ENCODE peak calls at places on chromosomes 16 and 17, in four cellular contexts. O, E, T and M are unnamed samples.

GRCh38 chr16:3577302-3577752 is at the start of gene NLRC3:
- DNase-seq in O (no peak), E (no peak), T (no peak), M (no peak)

GRCh38 chr16:31105677-31106213 is 2.4 kb upstream of the BCKDK start:
- DNase-seq in O (peak), E (no peak), T (peak), M (peak)

GRCh38 chr16:85477801-85478363 is 135.2 kb upstream of the GSE1 start:
- DNase-seq in O (no peak), E (no peak), T (no peak), M (no peak)

GRCh38 chr17:34998205-34998604 is 17.9 kb downstream of the LIG3 start:
- DNase-seq in O (peak), E (peak), T (peak), M (peak)

GRCh38 chr17:77836557-77837041 is 121.9 kb upstream of the TNRC6C start:
- DNase-seq in O (no peak), E (peak), T (no peak), M (no peak)

GRCh38 chr16:50765866-50766265 is 24.0 kb downstream of the CYLD start:
- DNase-seq in O (no peak), E (no peak), T (no peak), M (no peak)

GRCh38 chr17:18374216-18374615 is 3.4 kb upstream of the EVPLL start:
- DNase-seq in O (no peak), E (no peak), T (no peak), M (peak)

GRCh38 chr17:17722081-17722905 is 41.0 kb downstream of the RAI1 start:
- DNase-seq in O (peak), E (peak), T (no peak), M (peak)

GRCh38 chr16:54482892-54483574 is 196.4 kb upstream of the IRX3 start:
- DNase-seq in O (no peak), E (no peak), T (no peak), M (peak)

GRCh38 chr17:69606142-69606800 is 191.8 kb downstream of the MAP2K6 start:
- DNase-seq in O (no peak), E (no peak), T (no peak), M (no peak)

GRCh38 chr16:3087243-3087791 is 11.8 kb downstream of the ZSCAN10 start:
- DNase-seq in O (peak), E (no peak), T (no peak), M (no peak)

GRCh38 chr17:8740486-8740885 is 4.2 kb downstream of the CCDC42 start:
- DNase-seq in O (peak), E (no peak), T (no peak), M (peak)

GRCh38 chr16:73231969-73232554 is 184.1 kb upstream of the ZFHX3 start:
- DNase-seq in O (no peak), E (no peak), T (no peak), M (no peak)

GRCh38 chr16:85536073-85536410 is 77.1 kb upstream of the GSE1 start:
- DNase-seq in O (no peak), E (no peak), T (no peak), M (no peak)

GRCh38 chr16:49562228-49562627 is 188.6 kb downstream of the C16orf78 start:
- DNase-seq in O (no peak), E (no peak), T (no peak), M (no peak)

GRCh38 chr16:84105948-84106740 is 10.6 kb downstream of the MBTPS1 start:
- DNase-seq in O (no peak), E (no peak), T (no peak), M (no peak)

GRCh38 chr16:84107921-84108320 is 8.8 kb downstream of the MBTPS1 start:
- DNase-seq in O (no peak), E (no peak), T (no peak), M (no peak)

GRCh38 chr16:84110527-84110926 is 6.2 kb downstream of the MBTPS1 start:
- DNase-seq in O (no peak), E (no peak), T (no peak), M (no peak)

GRCh38 chr16:84111481-84111880 is 5.3 kb downstream of the MBTPS1 start:
- DNase-seq in O (no peak), E (no peak), T (no peak), M (no peak)

DNA sequence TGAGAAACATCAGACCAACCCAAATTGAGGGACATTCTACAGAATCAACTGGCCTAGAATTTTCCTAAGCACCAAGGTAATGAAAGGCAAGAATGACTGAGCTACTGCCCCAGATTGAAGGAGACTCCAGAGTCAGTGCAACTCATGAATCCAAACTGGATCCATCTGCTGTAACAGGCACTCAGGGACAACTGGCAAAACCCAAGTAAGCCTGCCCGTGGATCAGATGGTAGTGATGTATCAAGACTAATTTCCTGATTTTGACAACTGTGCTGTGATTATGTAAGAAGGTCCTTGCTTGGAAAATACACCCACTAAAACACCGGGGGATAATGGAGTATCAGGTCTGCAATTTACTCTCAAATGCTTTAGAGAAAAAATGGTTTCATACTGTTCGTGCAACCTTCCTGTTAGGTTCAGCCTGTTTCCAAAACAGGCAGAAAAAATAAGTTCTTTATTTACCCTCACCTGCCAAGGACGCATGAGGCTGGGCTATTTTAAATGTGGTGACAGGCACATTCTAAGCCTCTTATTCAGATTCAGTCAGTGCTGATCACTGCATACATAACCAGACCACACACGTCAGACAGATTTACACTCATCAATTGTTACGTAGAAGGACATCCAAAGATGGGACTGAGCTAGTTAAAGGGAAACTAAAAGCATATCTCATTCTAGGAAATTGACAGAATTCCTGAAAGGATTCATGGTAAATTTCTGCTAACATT is 7.0 kb downstream of the MBTPS1 start:
- DNase-seq in O (no peak), E (peak), T (no peak), M (no peak)
- H3K27ac ChIP-seq in O (no peak), E (no peak), T (no peak), M (no peak)

GRCh38 chr17:4860651-4861050 is 27.5 kb downstream of the MINK1 start:
- DNase-seq in O (no peak), E (no peak), T (no peak), M (no peak)
- H3K56ac ChIP-seq in O (no peak), E (no peak), T (no peak), M (peak)

GRCh38 chr16:89605186-89605970 is 8.1 kb upstream of the DPEP1 start:
- DNase-seq in O (no peak), E (no peak), T (no peak), M (no peak)

GRCh38 chr16:89607937-89608740 is 5.3 kb upstream of the DPEP1 start:
- DNase-seq in O (no peak), E (no peak), T (no peak), M (no peak)

GRCh38 chr16:89604764-89605163 is 8.7 kb upstream of the DPEP1 start:
- DNase-seq in O (no peak), E (no peak), T (no peak), M (no peak)

GRCh38 chr16:89607453-89607852 is 6.0 kb upstream of the DPEP1 start:
- DNase-seq in O (no peak), E (no peak), T (no peak), M (no peak)

GRCh38 chr16:89606006-89606405 is 7.4 kb upstream of the DPEP1 start:
- DNase-seq in O (no peak), E (no peak), T (no peak), M (no peak)
- H2BK15ac ChIP-seq in O (no peak), E (no peak), T (no peak), M (no peak)

GRCh38 chr16:57152096-57153093 is 33.4 kb downstream of the PSME3IP1 start:
- DNase-seq in O (no peak), E (no peak), T (no peak), M (no peak)
- H3K27ac ChIP-seq in O (no peak), E (no peak), T (no peak), M (no peak)

DNA sequence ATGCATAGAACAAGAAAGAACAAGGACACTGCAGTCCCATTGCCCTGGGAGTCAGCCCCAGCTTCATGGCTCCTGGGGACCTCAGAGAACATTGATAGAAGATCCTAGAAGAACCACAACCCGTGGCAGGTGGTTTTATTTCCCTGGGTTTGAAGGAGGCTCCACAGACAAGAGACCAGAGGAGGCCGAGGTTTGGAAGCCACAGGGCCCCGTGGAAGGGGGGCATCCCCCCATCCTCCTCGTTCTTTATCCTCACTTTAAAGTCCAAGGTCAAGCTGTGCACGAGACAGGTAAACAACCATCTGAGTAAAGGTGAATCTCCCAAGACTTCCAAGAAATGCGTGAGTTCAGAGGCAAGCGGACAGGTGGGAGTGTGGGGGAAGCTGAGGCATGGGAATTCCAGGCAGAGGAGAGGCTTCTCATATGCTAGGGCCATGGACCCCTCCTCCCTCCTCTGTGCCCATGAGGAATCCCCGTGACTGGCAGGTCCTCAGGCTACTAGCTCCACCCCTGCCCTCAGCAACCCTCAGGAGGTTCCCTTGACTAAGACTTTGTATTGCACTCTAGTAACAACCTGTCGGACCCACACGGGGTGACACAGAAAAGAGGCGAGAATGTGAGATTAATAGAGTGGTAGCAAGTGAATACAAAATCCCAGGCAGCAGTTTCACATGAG is 889 bp upstream of the SULT1A1 start:
- DNase-seq in O (peak), E (no peak), T (no peak), M (no peak)
- H3K56ac ChIP-seq in O (no peak), E (no peak), T (no peak), M (no peak)

DNA sequence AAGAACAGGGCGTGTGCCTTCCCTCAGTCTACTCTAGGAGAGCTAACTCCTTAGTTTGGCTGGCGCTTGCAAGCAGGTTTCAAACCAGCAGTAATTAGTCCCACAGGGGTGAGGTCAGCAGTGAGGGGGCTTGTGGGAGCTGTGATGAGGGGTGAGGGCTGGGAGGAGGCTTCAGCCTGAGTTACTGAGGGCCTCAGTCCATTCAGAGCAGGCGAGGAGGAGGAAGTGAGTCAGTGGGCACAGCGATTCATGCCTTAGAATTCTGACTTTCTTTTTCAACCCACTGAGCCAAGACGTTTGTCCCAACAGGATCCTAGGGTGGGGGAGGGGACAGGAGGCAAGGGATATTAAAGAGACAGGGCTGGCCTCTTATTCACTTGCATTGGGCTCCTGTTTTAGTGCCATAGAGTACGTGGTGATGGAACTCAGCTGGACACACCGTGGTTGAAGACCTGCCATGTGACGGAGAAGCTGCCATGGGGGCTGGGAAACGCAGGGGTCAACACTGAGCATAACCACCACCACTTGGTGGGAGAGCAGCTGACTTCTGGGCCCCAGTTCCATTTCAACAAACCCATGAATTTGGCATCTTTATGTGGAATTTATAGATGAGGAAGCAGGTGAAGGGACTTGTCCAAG is 8.3 kb upstream of the ITGA3 start:
- DNase-seq in O (peak), E (peak), T (no peak), M (peak)
- H2BK15ac ChIP-seq in O (no peak), E (peak), T (no peak), M (no peak)

GRCh38 chr17:31489295-31490018 is 98.0 kb downstream of the RAB11FIP4 start:
- DNase-seq in O (peak), E (no peak), T (no peak), M (peak)

GRCh38 chr17:31487648-31488263 is 96.3 kb downstream of the RAB11FIP4 start:
- DNase-seq in O (peak), E (peak), T (peak), M (peak)

GRCh38 chr17:31490019-31490383 is 98.5 kb downstream of the RAB11FIP4 start:
- DNase-seq in O (no peak), E (no peak), T (no peak), M (no peak)

GRCh38 chr17:31488264-31488981 is 96.9 kb downstream of the RAB11FIP4 start:
- DNase-seq in O (peak), E (no peak), T (no peak), M (peak)

DNA sequence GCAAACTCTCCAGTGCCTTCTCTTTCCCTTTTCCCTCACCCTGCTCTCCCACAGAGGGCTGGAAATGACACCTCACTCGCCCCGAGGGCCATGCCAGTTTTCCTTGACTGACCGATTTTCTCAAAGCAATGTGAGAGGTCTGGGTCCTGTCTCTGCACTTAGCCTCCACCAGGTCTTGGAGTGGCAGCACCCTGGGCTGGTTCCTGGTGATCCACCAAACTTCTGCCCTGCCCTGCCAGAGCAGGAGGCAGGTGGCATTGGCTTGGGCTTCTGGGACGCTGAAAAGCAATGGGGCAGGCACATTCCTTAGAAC is 97.5 kb downstream of the RAB11FIP4 start:
- DNase-seq in O (no peak), E (no peak), T (no peak), M (peak)
- H3K27ac ChIP-seq in O (no peak), E (no peak), T (no peak), M (no peak)